ENCODE peak calls at places on chromosomes 5 and 9, in six cellular contexts. One of them, this sample, is unnamed.

GRCh38 chr9:111451570-111451969 is 32.6 kb downstream of the ECPAS start:
- DNase-seq in OCI-LY7: no peak
- DNase-seq in cardiac fibroblast: no peak
- DNase-seq in GM20000: no peak
- DNase-seq in gastrocnemius medialis: no peak
- DNase-seq in ovary: no peak
- DNase-seq in this sample: no peak

GRCh38 chr5:142143878-142144277 is 35.3 kb downstream of the NDFIP1 start:
- DNase-seq in OCI-LY7: peak
- DNase-seq in cardiac fibroblast: peak
- DNase-seq in GM20000: peak
- DNase-seq in gastrocnemius medialis: no peak
- DNase-seq in ovary: no peak
- DNase-seq in this sample: no peak

GRCh38 chr9:99431103-99431502 is 209.0 kb downstream of the SEC61B start:
- DNase-seq in OCI-LY7: no peak
- DNase-seq in cardiac fibroblast: peak
- DNase-seq in GM20000: no peak
- DNase-seq in gastrocnemius medialis: no peak
- DNase-seq in ovary: no peak
- DNase-seq in this sample: no peak

GRCh38 chr5:41973887-41974286 is 48.8 kb downstream of the FBXO4 start:
- DNase-seq in OCI-LY7: no peak
- DNase-seq in cardiac fibroblast: no peak
- DNase-seq in GM20000: no peak
- DNase-seq in gastrocnemius medialis: no peak
- DNase-seq in ovary: no peak
- DNase-seq in this sample: no peak

GRCh38 chr5:121949885-121950284 is 11.9 kb upstream of the SRFBP1 start:
- DNase-seq in OCI-LY7: peak
- DNase-seq in cardiac fibroblast: peak
- DNase-seq in GM20000: peak
- DNase-seq in gastrocnemius medialis: no peak
- DNase-seq in ovary: peak
- DNase-seq in this sample: peak

GRCh38 chr5:19695248-19695647 is 292.8 kb downstream of the CDH18 start:
- DNase-seq in OCI-LY7: no peak
- DNase-seq in cardiac fibroblast: no peak
- DNase-seq in GM20000: no peak
- DNase-seq in gastrocnemius medialis: no peak
- DNase-seq in ovary: no peak
- DNase-seq in this sample: no peak

GRCh38 chr5:84383816-84384603 is 670 bp downstream of the EDIL3 start:
- DNase-seq in OCI-LY7: no peak
- DNase-seq in cardiac fibroblast: peak
- DNase-seq in GM20000: peak
- DNase-seq in gastrocnemius medialis: no peak
- DNase-seq in ovary: peak
- DNase-seq in this sample: no peak

GRCh38 chr9:32571969-32572899 is 725 bp downstream of the NDUFB6 start:
- DNase-seq in OCI-LY7: peak
- DNase-seq in cardiac fibroblast: peak
- DNase-seq in GM20000: peak
- DNase-seq in gastrocnemius medialis: peak
- DNase-seq in ovary: peak
- DNase-seq in this sample: peak

GRCh38 chr9:133048595-133048994 is 13.2 kb upstream of the CEL start:
- DNase-seq in OCI-LY7: peak
- DNase-seq in cardiac fibroblast: peak
- DNase-seq in GM20000: no peak
- DNase-seq in gastrocnemius medialis: no peak
- DNase-seq in ovary: no peak
- DNase-seq in this sample: peak

GRCh38 chr5:38660194-38660668 is 103.8 kb upstream of the LIFR start:
- DNase-seq in OCI-LY7: no peak
- DNase-seq in cardiac fibroblast: no peak
- DNase-seq in GM20000: no peak
- DNase-seq in gastrocnemius medialis: peak
- DNase-seq in ovary: no peak
- DNase-seq in this sample: no peak

GRCh38 chr5:156356238-156356637 is 29.3 kb downstream of the SGCD start:
- DNase-seq in OCI-LY7: no peak
- DNase-seq in cardiac fibroblast: peak
- DNase-seq in GM20000: no peak
- DNase-seq in gastrocnemius medialis: no peak
- DNase-seq in ovary: no peak
- DNase-seq in this sample: no peak

GRCh38 chr5:180816608-180817534 is 14.3 kb upstream of the MGAT1 start:
- DNase-seq in OCI-LY7: no peak
- DNase-seq in cardiac fibroblast: peak
- DNase-seq in GM20000: no peak
- DNase-seq in gastrocnemius medialis: no peak
- DNase-seq in ovary: peak
- DNase-seq in this sample: no peak

GRCh38 chr5:156411131-156411727 is 84.3 kb downstream of the SGCD start:
- DNase-seq in OCI-LY7: no peak
- DNase-seq in cardiac fibroblast: no peak
- DNase-seq in GM20000: no peak
- DNase-seq in gastrocnemius medialis: no peak
- DNase-seq in ovary: no peak
- DNase-seq in this sample: no peak

GRCh38 chr9:76298497-76299144 is 95.6 kb downstream of the RFK start:
- DNase-seq in OCI-LY7: no peak
- DNase-seq in cardiac fibroblast: no peak
- DNase-seq in GM20000: no peak
- DNase-seq in gastrocnemius medialis: no peak
- DNase-seq in ovary: no peak
- DNase-seq in this sample: no peak

GRCh38 chr9:126453156-126453963 is 126.7 kb downstream of the MVB12B start:
- DNase-seq in OCI-LY7: no peak
- DNase-seq in cardiac fibroblast: no peak
- DNase-seq in GM20000: no peak
- DNase-seq in gastrocnemius medialis: no peak
- DNase-seq in ovary: peak
- DNase-seq in this sample: peak

GRCh38 chr5:138402640-138403039 is 36.2 kb upstream of the REEP2 start:
- DNase-seq in OCI-LY7: no peak
- DNase-seq in cardiac fibroblast: no peak
- DNase-seq in GM20000: peak
- DNase-seq in gastrocnemius medialis: no peak
- DNase-seq in ovary: no peak
- DNase-seq in this sample: no peak

GRCh38 chr9:99030082-99030481 is 74.8 kb upstream of the TGFBR1 start:
- DNase-seq in OCI-LY7: no peak
- DNase-seq in cardiac fibroblast: peak
- DNase-seq in GM20000: no peak
- DNase-seq in gastrocnemius medialis: no peak
- DNase-seq in ovary: no peak
- DNase-seq in this sample: no peak

GRCh38 chr5:135324897-135325650 is 74.0 kb downstream of the MACROH2A1 start:
- DNase-seq in OCI-LY7: no peak
- DNase-seq in cardiac fibroblast: no peak
- DNase-seq in GM20000: no peak
- DNase-seq in gastrocnemius medialis: no peak
- DNase-seq in ovary: no peak
- DNase-seq in this sample: peak

GRCh38 chr5:68766952-68767464 is 326.8 kb upstream of the SLC30A5 start:
- DNase-seq in OCI-LY7: no peak
- DNase-seq in cardiac fibroblast: no peak
- DNase-seq in GM20000: no peak
- DNase-seq in gastrocnemius medialis: no peak
- DNase-seq in ovary: no peak
- DNase-seq in this sample: no peak

GRCh38 chr5:173721259-173722232 is 105.1 kb upstream of the BOD1 start:
- DNase-seq in OCI-LY7: no peak
- DNase-seq in cardiac fibroblast: no peak
- DNase-seq in GM20000: no peak
- DNase-seq in gastrocnemius medialis: no peak
- DNase-seq in ovary: no peak
- DNase-seq in this sample: no peak

GRCh38 chr9:86939896-86940295 is 7.4 kb downstream of the GAS1 start:
- DNase-seq in OCI-LY7: no peak
- DNase-seq in cardiac fibroblast: no peak
- DNase-seq in GM20000: no peak
- DNase-seq in gastrocnemius medialis: no peak
- DNase-seq in ovary: no peak
- DNase-seq in this sample: no peak

GRCh38 chr5:32042571-32042970 is 131.5 kb downstream of the GOLPH3 start:
- DNase-seq in OCI-LY7: no peak
- DNase-seq in cardiac fibroblast: no peak
- DNase-seq in GM20000: no peak
- DNase-seq in gastrocnemius medialis: no peak
- DNase-seq in ovary: no peak
- DNase-seq in this sample: no peak

GRCh38 chr5:57650360-57651069 is 167.9 kb upstream of the ACTBL2 start:
- DNase-seq in OCI-LY7: peak
- DNase-seq in cardiac fibroblast: peak
- DNase-seq in GM20000: peak
- DNase-seq in gastrocnemius medialis: peak
- DNase-seq in ovary: peak
- DNase-seq in this sample: peak

GRCh38 chr5:136655429-136655828 is 290.1 kb upstream of the TRPC7 start:
- DNase-seq in OCI-LY7: no peak
- DNase-seq in cardiac fibroblast: no peak
- DNase-seq in GM20000: no peak
- DNase-seq in gastrocnemius medialis: no peak
- DNase-seq in ovary: no peak
- DNase-seq in this sample: no peak

GRCh38 chr5:96940586-96940985 is 4.7 kb downstream of the LNPEP start:
- DNase-seq in OCI-LY7: no peak
- DNase-seq in cardiac fibroblast: peak
- DNase-seq in GM20000: no peak
- DNase-seq in gastrocnemius medialis: no peak
- DNase-seq in ovary: no peak
- DNase-seq in this sample: no peak

GRCh38 chr5:139687656-139688055 is 39.5 kb downstream of the CXXC5 start:
- DNase-seq in OCI-LY7: no peak
- DNase-seq in cardiac fibroblast: no peak
- DNase-seq in GM20000: no peak
- DNase-seq in gastrocnemius medialis: peak
- DNase-seq in ovary: no peak
- DNase-seq in this sample: no peak

GRCh38 chr5:38456657-38457056 is 99.8 kb downstream of the LIFR start:
- DNase-seq in OCI-LY7: no peak
- DNase-seq in cardiac fibroblast: peak
- DNase-seq in GM20000: no peak
- DNase-seq in gastrocnemius medialis: no peak
- DNase-seq in ovary: no peak
- DNase-seq in this sample: no peak

GRCh38 chr5:40033009-40033408 is 608.2 kb upstream of the DAB2 start:
- DNase-seq in OCI-LY7: peak
- DNase-seq in cardiac fibroblast: no peak
- DNase-seq in GM20000: no peak
- DNase-seq in gastrocnemius medialis: no peak
- DNase-seq in ovary: no peak
- DNase-seq in this sample: no peak

GRCh38 chr5:139864716-139865483 is 69.3 kb downstream of the PSD2 start:
- DNase-seq in OCI-LY7: no peak
- DNase-seq in cardiac fibroblast: no peak
- DNase-seq in GM20000: no peak
- DNase-seq in gastrocnemius medialis: no peak
- DNase-seq in ovary: peak
- DNase-seq in this sample: no peak

GRCh38 chr9:82961504-82962125 is 101.3 kb downstream of the RASEF start:
- DNase-seq in OCI-LY7: peak
- DNase-seq in cardiac fibroblast: peak
- DNase-seq in GM20000: peak
- DNase-seq in gastrocnemius medialis: peak
- DNase-seq in ovary: peak
- DNase-seq in this sample: peak

GRCh38 chr9:17622166-17622565 is 43.3 kb downstream of the SH3GL2 start:
- DNase-seq in OCI-LY7: no peak
- DNase-seq in cardiac fibroblast: no peak
- DNase-seq in GM20000: no peak
- DNase-seq in gastrocnemius medialis: no peak
- DNase-seq in ovary: no peak
- DNase-seq in this sample: no peak

GRCh38 chr9:136714096-136714875 is 1.9 kb downstream of the DIPK1B start:
- DNase-seq in OCI-LY7: no peak
- DNase-seq in cardiac fibroblast: peak
- DNase-seq in GM20000: no peak
- DNase-seq in gastrocnemius medialis: no peak
- DNase-seq in ovary: no peak
- DNase-seq in this sample: no peak

GRCh38 chr5:83219495-83219894 is 142.1 kb downstream of the XRCC4 start:
- DNase-seq in OCI-LY7: no peak
- DNase-seq in cardiac fibroblast: no peak
- DNase-seq in GM20000: no peak
- DNase-seq in gastrocnemius medialis: no peak
- DNase-seq in ovary: no peak
- DNase-seq in this sample: no peak

GRCh38 chr9:117494401-117495130 is 79.7 kb upstream of the ASTN2 start:
- DNase-seq in OCI-LY7: no peak
- DNase-seq in cardiac fibroblast: no peak
- DNase-seq in GM20000: no peak
- DNase-seq in gastrocnemius medialis: no peak
- DNase-seq in ovary: no peak
- DNase-seq in this sample: no peak
- TF ChIP-seq CTCF in OCI-LY7: no peak
- TF ChIP-seq CTCF in cardiac fibroblast: no peak
- TF ChIP-seq CTCF in GM20000: no peak
- TF ChIP-seq CTCF in gastrocnemius medialis: no peak
- TF ChIP-seq CTCF in ovary: no peak
- TF ChIP-seq CTCF in this sample: no peak

GRCh38 chr5:25006734-25007133 is 362.0 kb upstream of the CDH10 start:
- DNase-seq in OCI-LY7: no peak
- DNase-seq in cardiac fibroblast: peak
- DNase-seq in GM20000: no peak
- DNase-seq in gastrocnemius medialis: no peak
- DNase-seq in ovary: no peak
- DNase-seq in this sample: no peak
- TF ChIP-seq CTCF in OCI-LY7: peak
- TF ChIP-seq CTCF in cardiac fibroblast: no peak
- TF ChIP-seq CTCF in GM20000: no peak
- TF ChIP-seq CTCF in gastrocnemius medialis: no peak
- TF ChIP-seq CTCF in ovary: no peak
- TF ChIP-seq CTCF in this sample: no peak

GRCh38 chr5:124065508-124065907 is 553.5 kb downstream of the CSNK1G3 start:
- DNase-seq in OCI-LY7: no peak
- DNase-seq in cardiac fibroblast: no peak
- DNase-seq in GM20000: no peak
- DNase-seq in gastrocnemius medialis: no peak
- DNase-seq in ovary: no peak
- DNase-seq in this sample: no peak
- TF ChIP-seq CTCF in OCI-LY7: peak
- TF ChIP-seq CTCF in cardiac fibroblast: no peak
- TF ChIP-seq CTCF in GM20000: no peak
- TF ChIP-seq CTCF in gastrocnemius medialis: no peak
- TF ChIP-seq CTCF in ovary: no peak
- TF ChIP-seq CTCF in this sample: no peak

DNA sequence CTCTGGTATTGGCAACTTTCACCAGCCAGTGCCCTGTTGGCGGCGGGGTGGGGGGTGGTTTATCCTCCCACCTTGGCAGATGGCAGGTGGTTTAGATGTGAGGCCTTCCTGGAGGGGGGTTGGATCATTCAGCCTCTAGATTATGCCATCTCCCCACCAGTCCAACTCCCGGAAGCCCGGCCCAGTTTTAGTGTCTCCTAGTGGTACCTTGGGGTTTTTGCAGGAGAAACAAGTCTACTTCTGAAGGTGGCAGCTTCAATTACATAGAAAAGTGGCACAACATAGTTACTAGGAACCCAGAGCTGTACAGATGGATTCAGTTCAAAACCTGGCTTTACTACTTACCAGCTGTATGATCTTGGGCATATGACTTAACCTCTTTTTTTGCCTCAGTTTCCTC is 11.3 kb downstream of the PRLR start:
- DNase-seq in OCI-LY7: no peak
- DNase-seq in cardiac fibroblast: no peak
- DNase-seq in GM20000: no peak
- DNase-seq in gastrocnemius medialis: no peak
- DNase-seq in ovary: no peak
- DNase-seq in this sample: no peak
- TF ChIP-seq CTCF in OCI-LY7: no peak
- TF ChIP-seq CTCF in cardiac fibroblast: no peak
- TF ChIP-seq CTCF in GM20000: no peak
- TF ChIP-seq CTCF in gastrocnemius medialis: no peak
- TF ChIP-seq CTCF in ovary: no peak
- TF ChIP-seq CTCF in this sample: no peak